ENCODE peak calls at places on chromosome 2, in six cellular contexts. Q is iris pigment epithelial cell, U is left cardiac atrium, H is upper lobe of right lung, N is glomerular endothelial cell, S is EL. L is an unnamed sample.

GRCh38 chr2:116952254-116952653 is 862.2 kb upstream of the DDX18 start:
- DNase-seq in Q (no peak), U (no peak), H (no peak), N (no peak), S (no peak), L (no peak)

GRCh38 chr2:121635371-121635770 is 13.9 kb downstream of the CLASP1 start:
- DNase-seq in Q (no peak), U (no peak), H (no peak), N (no peak), S (no peak), L (no peak)

GRCh38 chr2:222248818-222249217 is 50.0 kb downstream of the PAX3 start:
- DNase-seq in Q (no peak), U (no peak), H (no peak), N (no peak), S (no peak), L (no peak)

GRCh38 chr2:39411186-39411944 is 25.7 kb downstream of the MAP4K3 start:
- DNase-seq in Q (peak; percentile 91), U (no peak), H (no peak), N (peak; percentile 48), S (peak; percentile 93), L (peak; percentile 71)

GRCh38 chr2:207734264-207734635 is 22.8 kb downstream of the CCNYL1 start:
- DNase-seq in Q (peak; percentile 69), U (no peak), H (no peak), N (no peak), S (peak; percentile 10), L (peak; percentile 74)

GRCh38 chr2:10868021-10868420 is 43.7 kb upstream of the KCNF1 start:
- DNase-seq in Q (no peak), U (no peak), H (no peak), N (no peak), S (peak; percentile 20), L (no peak)

GRCh38 chr2:100017633-100018032 is 124.8 kb downstream of the AFF3 start:
- DNase-seq in Q (no peak), U (no peak), H (no peak), N (no peak), S (peak; percentile 60), L (no peak)

GRCh38 chr2:108267117-108267516 is 21.6 kb upstream of the SULT1C2 start:
- DNase-seq in Q (peak; percentile 86), U (no peak), H (no peak), N (no peak), S (peak; percentile 65), L (no peak)

GRCh38 chr2:55425449-55425848 is 5.8 kb upstream of the CCDC88A start:
- DNase-seq in Q (peak; percentile 96), U (no peak), H (no peak), N (no peak), S (peak; percentile 80), L (peak; percentile 62)

GRCh38 chr2:168907940-168908662 is 7.0 kb downstream of the G6PC2 start:
- DNase-seq in Q (no peak), U (no peak), H (no peak), N (no peak), S (no peak), L (no peak)

GRCh38 chr2:211203986-211204385 is 647.6 kb downstream of the CPS1 start:
- DNase-seq in Q (no peak), U (no peak), H (no peak), N (no peak), S (no peak), L (no peak)

GRCh38 chr2:224405412-224405811 is 3.5 kb upstream of the FAM124B start:
- DNase-seq in Q (no peak), U (no peak), H (no peak), N (no peak), S (no peak), L (no peak)

GRCh38 chr2:48605482-48606175 is 12.0 kb upstream of the GTF2A1L start:
- DNase-seq in Q (no peak), U (no peak), H (no peak), N (no peak), S (no peak), L (no peak)

GRCh38 chr2:178553047-178553446 is 72.8 kb downstream of the PLEKHA3 start:
- DNase-seq in Q (peak; percentile 94), U (no peak), H (no peak), N (no peak), S (peak; percentile 83), L (peak; percentile 25)

GRCh38 chr2:62511636-62512035 is 5.6 kb upstream of the TMEM17 start:
- DNase-seq in Q (no peak), U (no peak), H (no peak), N (no peak), S (no peak), L (no peak)

GRCh38 chr2:122753341-122753740 is 997.9 kb downstream of the TSN start:
- DNase-seq in Q (no peak), U (no peak), H (no peak), N (no peak), S (no peak), L (no peak)

L was measured in dermis blood vessel endothelial cell.